ENCODE peak calls at places on chromosomes 16 and 17, in four cellular contexts. O is retinal pigment epithelial cell, A is nephron progenitor cell, U is HFFc6. S is an unnamed sample.

GRCh38 chr17:7191571-7192270 is 12.6 kb upstream of the ASGR1 start:
- DNase-seq in U (no peak), A (peak; percentile 67), O (no peak), S (peak; percentile 87)

GRCh38 chr17:2782030-2782429 is 14.2 kb upstream of the RAP1GAP2 start:
- DNase-seq in U (peak; percentile 17), A (no peak), O (no peak), S (no peak)

GRCh38 chr17:2232244-2232638 is 71.3 kb downstream of the SMG6 start:
- DNase-seq in U (peak; percentile 85), O (peak; percentile 95), A (no peak), S (no peak)

GRCh38 chr16:23530062-23530461 is 19.8 kb upstream of the GGA2 start:
- DNase-seq in O (no peak), A (no peak), U (no peak), S (no peak)

GRCh38 chr17:28745777-28746473 is 2.1 kb downstream of the TRAF4 start:
- DNase-seq in O (peak; percentile 21), A (no peak), U (peak; percentile 66), S (no peak)

GRCh38 chr17:66830451-66830850 is 4.5 kb upstream of the CACNG5 start:
- DNase-seq in O (no peak), U (no peak), A (no peak), S (no peak)

GRCh38 chr17:41678411-41678906 is 10.2 kb upstream of the EIF1 start:
- DNase-seq in U (no peak), A (no peak), O (no peak), S (no peak)

GRCh38 chr16:67006930-67007658 is 18.7 kb downstream of the CES4A start:
- DNase-seq in A (no peak), O (no peak), U (no peak), S (no peak)

GRCh38 chr17:413706-414440 is 61.3 kb upstream of the RPH3AL start:
- DNase-seq in U (no peak), O (no peak), A (no peak), S (no peak)

GRCh38 chr16:58016841-58017446 is 8.6 kb upstream of the MMP15 start:
- DNase-seq in U (no peak), A (no peak), O (no peak), S (peak; percentile 4)

GRCh38 chr16:78210305-78210704 is 110.9 kb downstream of the WWOX start:
- DNase-seq in U (no peak), A (no peak), O (peak; percentile 6), S (no peak)

GRCh38 chr16:15907863-15908478 is 19.6 kb upstream of the CEP20 start:
- DNase-seq in O (no peak), U (no peak), A (no peak), S (no peak)

GRCh38 chr16:52597073-52597771 is 50.3 kb upstream of the TOX3 start:
- DNase-seq in U (no peak), A (no peak), O (no peak), S (no peak)
- TF ChIP-seq CTCF in U (no peak), A (no peak), O (no peak), S (no peak)

GRCh38 chr17:34442387-34443111 is 79.5 kb upstream of the CCL1 start:
- DNase-seq in A (no peak), U (no peak), O (no peak), S (no peak)

GRCh38 chr17:34447406-34447805 is 84.4 kb upstream of the CCL1 start:
- DNase-seq in U (no peak), O (no peak), A (no peak), S (no peak)

GRCh38 chr17:34445145-34445544 is 82.1 kb upstream of the CCL1 start:
- DNase-seq in U (no peak), O (no peak), A (no peak), S (no peak)

GRCh38 chr17:34443832-34444469 is 80.9 kb upstream of the CCL1 start:
- DNase-seq in A (peak; percentile 23), O (no peak), U (no peak), S (peak; percentile 68)
- TF ChIP-seq CTCF in A (no peak), O (peak; percentile 13), U (peak; percentile 26), S (peak; percentile 42)

GRCh38 chr17:80084773-80085172 is 16.6 kb upstream of the GAA start:
- DNase-seq in U (no peak), A (no peak), O (no peak), S (no peak)
- TF ChIP-seq CTCF in U (no peak), A (no peak), O (no peak), S (no peak)

GRCh38 chr17:63452091-63452978 is 6.2 kb upstream of the CYB561 start:
- DNase-seq in A (no peak), U (no peak), O (no peak), S (no peak)
- TF ChIP-seq CTCF in A (no peak), U (no peak), O (no peak), S (no peak)

DNA sequence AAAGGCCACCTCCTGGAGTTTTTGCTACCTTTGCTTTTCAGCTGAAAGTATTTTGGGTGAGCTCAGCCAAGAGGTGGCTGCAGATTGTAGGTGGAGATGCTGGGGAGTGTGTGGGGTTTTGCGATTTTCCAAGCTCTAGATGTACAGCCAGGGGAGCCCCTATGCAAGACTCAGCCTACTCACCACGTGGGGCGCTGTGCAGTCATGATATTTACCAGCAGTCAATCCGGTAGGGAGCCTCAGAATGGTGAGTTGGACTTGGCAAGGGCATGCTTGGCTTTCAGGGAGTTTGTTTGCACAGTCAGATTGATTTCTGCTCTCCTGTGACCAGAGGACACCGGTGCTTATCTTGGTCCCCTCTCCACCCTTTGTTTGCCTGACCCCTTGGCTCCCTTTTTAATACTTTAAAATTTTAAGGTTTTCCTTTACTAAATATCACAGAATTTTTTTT is 175.3 kb downstream of the UTP18 start:
- DNase-seq in U (no peak), O (no peak), A (peak; percentile 62), S (peak; percentile 82)
- TF ChIP-seq CTCF in U (peak; percentile 36), O (peak; percentile 16), A (peak; percentile 50), S (peak; percentile 68)

GRCh38 chr16:75304521-75305363 is 53.3 kb upstream of the BCAR1 start:
- DNase-seq in A (no peak), U (peak; percentile 95), O (peak; percentile 78), S (no peak)

GRCh38 chr16:75307506-75307905 is 56.1 kb upstream of the BCAR1 start:
- DNase-seq in A (no peak), O (no peak), U (no peak), S (no peak)

GRCh38 chr16:75308011-75308410 is 56.6 kb upstream of the BCAR1 start:
- DNase-seq in O (no peak), A (no peak), U (no peak), S (no peak)

GRCh38 chr16:75306102-75306762 is 54.8 kb upstream of the BCAR1 start:
- DNase-seq in U (peak; percentile 15), A (no peak), O (no peak), S (no peak)

GRCh38 chr16:75305364-75306101 is 54.1 kb upstream of the BCAR1 start:
- DNase-seq in U (peak; percentile 100), A (no peak), O (peak; percentile 99), S (no peak)
- TF ChIP-seq CTCF in U (peak; percentile 32), A (no peak), O (no peak), S (no peak)

GRCh38 chr16:84209989-84210388 is 19.0 kb downstream of the ADAD2 start:
- DNase-seq in A (no peak), O (no peak), U (no peak), S (no peak)
- TF ChIP-seq CTCF in A (no peak), O (no peak), U (peak; percentile 50), S (no peak)

GRCh38 chr17:60809421-60809820 is 131.8 kb downstream of the BCAS3 start:
- DNase-seq in O (no peak), A (no peak), U (no peak), S (no peak)
- TF ChIP-seq CTCF in O (no peak), A (no peak), U (no peak), S (no peak)